ENCODE peak calls at places on chromosome 3, in four cellular contexts. X, G, P and L are unnamed samples.

GRCh38 chr3:32630266-32630665 is 54.7 kb upstream of the CNOT10 start:
- DNase-seq in X (no peak), G (no peak), P (no peak), L (no peak)

GRCh38 chr3:139935071-139935865 is at the start of gene CLSTN2:
- DNase-seq in X (peak), G (no peak), P (no peak), L (no peak)

GRCh38 chr3:145719118-145719517 is 441.9 kb downstream of the PLOD2 start:
- DNase-seq in X (no peak), G (no peak), P (no peak), L (no peak)

GRCh38 chr3:71512000-71512399 is 71.5 kb downstream of the FOXP1 start:
- DNase-seq in X (no peak), G (peak), P (no peak), L (no peak)

GRCh38 chr3:187610926-187611545 is 59.2 kb downstream of the SST start:
- DNase-seq in X (no peak), G (no peak), P (peak), L (no peak)

GRCh38 chr3:152313430-152313829 is 44.7 kb downstream of the MBNL1 start:
- DNase-seq in X (no peak), G (no peak), P (no peak), L (no peak)

GRCh38 chr3:143288944-143289343 is 169.4 kb downstream of the CHST2 start:
- DNase-seq in X (peak), G (no peak), P (no peak), L (no peak)

GRCh38 chr3:143597774-143598652 is 250.3 kb downstream of the SLC9A9 start:
- DNase-seq in X (no peak), G (no peak), P (no peak), L (no peak)

GRCh38 chr3:197435426-197435825 is 120.3 kb downstream of the BDH1 start:
- DNase-seq in X (no peak), G (no peak), P (no peak), L (no peak)

GRCh38 chr3:187987919-187988318 is 166.0 kb upstream of the LPP start:
- DNase-seq in X (no peak), G (peak), P (no peak), L (no peak)

GRCh38 chr3:144314946-144315345 is 343.3 kb downstream of the DIPK2A start:
- DNase-seq in X (no peak), G (no peak), P (no peak), L (no peak)

GRCh38 chr3:122318620-122319019 is 6.4 kb upstream of the CSTA start:
- DNase-seq in X (no peak), G (no peak), P (no peak), L (no peak)

GRCh38 chr3:132659000-132659369 is 624 bp downstream of the ACAD11 start:
- DNase-seq in X (no peak), G (no peak), P (no peak), L (no peak)

GRCh38 chr3:24678441-24678865 is 183.8 kb upstream of the THRB start:
- DNase-seq in X (no peak), G (no peak), P (peak), L (no peak)

GRCh38 chr3:154275965-154276364 is 48.3 kb downstream of the DHX36 start:
- DNase-seq in X (no peak), G (no peak), P (no peak), L (no peak)

GRCh38 chr3:115272036-115272824 is 125.1 kb upstream of the ZBTB20 start:
- DNase-seq in X (no peak), G (no peak), P (peak), L (no peak)

GRCh38 chr3:188084751-188085595 is 69.0 kb upstream of the LPP start:
- DNase-seq in X (no peak), G (no peak), P (no peak), L (no peak)

GRCh38 chr3:22209578-22209977 is 458.6 kb upstream of the ZNF385D start:
- DNase-seq in X (no peak), G (no peak), P (no peak), L (no peak)

GRCh38 chr3:20511863-20512262 is 325.9 kb upstream of the SGO1 start:
- DNase-seq in X (no peak), G (no peak), P (peak), L (no peak)